ENCODE peak calls at places on chromosomes 7 and 10, in six cellular contexts. C, O, E, N, S and W are unnamed samples.

GRCh38 chr10:27620425-27621397 is 116.6 kb downstream of the RAB18 start:
- DNase-seq in S (no peak), N (no peak), O (peak; percentile 52), C (no peak), E (no peak), W (peak; percentile 69)

GRCh38 chr10:78656815-78657621 is 411.7 kb upstream of the ZMIZ1 start:
- DNase-seq in O (peak; percentile 57), S (no peak), N (no peak), C (peak; percentile 25), E (no peak), W (peak; percentile 79)

GRCh38 chr7:51369746-51370145 is 53.1 kb upstream of the COBL start:
- DNase-seq in E (no peak), N (no peak), S (no peak), O (no peak), C (no peak), W (no peak)

GRCh38 chr10:119518176-119518575 is 24.3 kb downstream of the RGS10 start:
- DNase-seq in S (peak; percentile 41), N (no peak), E (no peak), O (no peak), C (no peak), W (no peak)

GRCh38 chr7:86207740-86208139 is 436.0 kb upstream of the GRM3 start:
- DNase-seq in S (no peak), O (no peak), E (no peak), C (no peak), N (no peak), W (no peak)

GRCh38 chr10:71657604-71658348 is 61.8 kb downstream of the C10orf105 start:
- DNase-seq in C (no peak), E (no peak), S (no peak), N (no peak), O (no peak), W (no peak)

GRCh38 chr10:67612577-67613537 is 83.1 kb downstream of the CTNNA3 start:
- DNase-seq in E (no peak), C (no peak), N (no peak), S (no peak), O (no peak), W (no peak)

GRCh38 chr10:71752391-71753090 is 20.8 kb downstream of the VSIR start:
- DNase-seq in N (peak; percentile 70), O (no peak), S (peak; percentile 59), E (no peak), C (no peak), W (no peak)

GRCh38 chr10:133462512-133463305 is 9.0 kb downstream of the SCART1 start:
- DNase-seq in S (peak; percentile 6), N (no peak), C (no peak), E (no peak), O (no peak), W (no peak)

GRCh38 chr10:33208166-33208565 is 126.3 kb downstream of the NRP1 start:
- DNase-seq in N (no peak), O (no peak), E (no peak), C (no peak), S (no peak), W (no peak)

GRCh38 chr7:136741941-136742340 is 126.5 kb upstream of the CHRM2 start:
- DNase-seq in C (no peak), O (no peak), E (no peak), S (no peak), N (no peak), W (no peak)

GRCh38 chr7:157690833-157691382 is 354.1 kb downstream of the DNAJB6 start:
- DNase-seq in O (peak; percentile 19), N (peak; percentile 21), S (no peak), E (no peak), C (peak; percentile 18), W (peak; percentile 85)

GRCh38 chr7:80218723-80219122 is 84.1 kb downstream of the GNAI1 start:
- DNase-seq in E (no peak), S (no peak), C (peak; percentile 68), O (no peak), N (no peak), W (no peak)

GRCh38 chr7:141393056-141393455 is 158.2 kb upstream of the AGK start:
- DNase-seq in N (no peak), C (no peak), O (no peak), E (no peak), S (no peak), W (no peak)

GRCh38 chr7:141386881-141387280 is 164.3 kb upstream of the AGK start:
- DNase-seq in E (no peak), O (no peak), S (no peak), N (no peak), C (no peak), W (no peak)

GRCh38 chr7:141387521-141388217 is 163.5 kb upstream of the AGK start:
- DNase-seq in N (no peak), E (no peak), S (no peak), C (no peak), O (no peak), W (no peak)

GRCh38 chr7:141389423-141389822 is 161.8 kb upstream of the AGK start:
- DNase-seq in S (no peak), C (no peak), N (no peak), O (no peak), E (no peak), W (no peak)

GRCh38 chr7:141390339-141390738 is 160.9 kb upstream of the AGK start:
- DNase-seq in O (no peak), N (no peak), S (no peak), C (no peak), E (no peak), W (no peak)
- H3K4me3 ChIP-seq in O (no peak overlapping the region), N (no peak overlapping the region), S (no peak overlapping the region), C (no peak overlapping the region), E (no peak overlapping the region), W (no peak overlapping the region)

GRCh38 chr7:25727876-25728275 is 424.1 kb upstream of the NFE2L3 start:
- DNase-seq in E (no peak), O (no peak), N (no peak), S (no peak), C (no peak), W (no peak)
- H3K27ac ChIP-seq in E (no peak overlapping the region), O (no peak overlapping the region), N (no peak overlapping the region), S (no peak overlapping the region), C (no peak overlapping the region), W (no peak overlapping the region)

GRCh38 chr10:75401569-75402485 is at the start of gene ZNF503:
- DNase-seq in C (peak; percentile 97), S (peak; percentile 61), N (peak; percentile 94), E (peak; percentile 97), O (peak; percentile 99), W (peak; percentile 99)
- TF ChIP-seq POLR2A in C (peak; percentile 88), S (peak; percentile 80), N (peak; percentile 82), E (peak; percentile 96), O (peak; percentile 98), W (peak; percentile 65)

GRCh38 chr7:73735526-73735905 is 3.1 kb downstream of the ABHD11 start:
- DNase-seq in N (peak; percentile 49), E (no peak), O (no peak), C (no peak), S (no peak), W (no peak)

GRCh38 chr7:73732397-73732796 is 6.2 kb downstream of the ABHD11 start:
- DNase-seq in O (no peak), E (no peak), S (no peak), C (no peak), N (no peak), W (no peak)

GRCh38 chr7:73737491-73738219 is 947 bp downstream of the ABHD11 start:
- DNase-seq in E (no peak), C (no peak), O (no peak), N (no peak), S (no peak), W (no peak)

GRCh38 chr7:73736885-73737284 is 1.7 kb downstream of the ABHD11 start:
- DNase-seq in O (no peak), N (no peak), C (no peak), E (no peak), S (no peak), W (no peak)

GRCh38 chr7:73734619-73735525 is 3.7 kb downstream of the ABHD11 start:
- DNase-seq in N (peak; percentile 94), C (peak; percentile 82), O (peak; percentile 62), E (peak; percentile 74), S (peak; percentile 73), W (peak; percentile 86)
- H3K4me3 ChIP-seq in N (peak overlapping the region; percentile 2), C (no peak overlapping the region), O (no peak overlapping the region), E (no peak overlapping the region), S (peak overlapping the region; percentile 86), W (no peak overlapping the region)

GRCh38 chr10:59036311-59037017 is 140.0 kb upstream of the PHYHIPL start:
- DNase-seq in E (no peak), S (no peak), N (no peak), C (no peak), O (no peak), W (no peak)
- H3K27ac ChIP-seq in E (peak overlapping the region; percentile 88), S (no peak overlapping the region), N (no peak overlapping the region), C (no peak overlapping the region), O (no peak overlapping the region), W (no peak overlapping the region)

GRCh38 chr7:100119075-100119700 is at the start of the genes CNPY4 and TAF6:
- DNase-seq in O (peak; percentile 97), C (peak; percentile 96), E (peak; percentile 96), N (peak; percentile 96), S (peak; percentile 91), W (peak; percentile 98)
- TF ChIP-seq POLR2A in O (no peak), C (peak; percentile 86), E (peak; percentile 47), N (peak; percentile 56), S (peak; percentile 60), W (peak; percentile 49)

GRCh38 chr7:142795339-142795863 is 24.6 kb downstream of the PRSS2 start:
- DNase-seq in C (no peak), O (no peak), N (peak; percentile 27), E (no peak), S (peak; percentile 86), W (no peak)
- H3K4me3 ChIP-seq in C (peak overlapping the region; percentile 62), O (no peak overlapping the region), N (no peak overlapping the region), E (no peak overlapping the region), S (no peak overlapping the region), W (no peak overlapping the region)

DNA sequence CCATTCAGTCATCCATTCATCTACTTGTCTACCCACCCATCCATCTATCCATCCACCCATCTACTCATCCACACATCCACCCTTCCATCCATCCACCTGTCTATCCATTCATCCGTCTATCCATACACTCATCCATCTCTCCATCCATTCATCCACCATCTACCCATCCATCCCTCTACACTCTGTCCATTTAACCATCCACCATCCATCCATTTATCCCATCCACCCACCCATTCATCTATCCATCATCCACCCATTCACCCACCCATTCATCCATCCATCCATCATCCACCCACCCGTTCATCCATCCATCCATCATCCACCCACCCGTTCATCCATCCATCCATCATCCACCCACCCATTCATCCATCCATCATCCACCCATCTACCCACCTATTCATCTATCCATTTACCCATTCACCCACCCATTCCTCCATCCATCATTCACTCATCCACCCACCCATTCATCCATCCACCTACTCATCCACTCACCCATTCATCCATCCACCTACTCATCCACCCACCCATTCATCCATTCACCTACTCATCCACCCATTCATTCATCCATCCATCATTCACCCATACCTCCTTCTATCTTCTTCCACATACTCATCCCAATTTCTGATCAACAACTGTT is 39.3 kb upstream of the ELFN1 start:
- DNase-seq in O (no peak), E (no peak), C (no peak), S (no peak), N (no peak), W (no peak)
- H3K27ac ChIP-seq in O (no peak overlapping the region), E (no peak overlapping the region), C (no peak overlapping the region), S (no peak overlapping the region), N (no peak overlapping the region), W (no peak overlapping the region)